ENCODE peak calls at places on chromosome 17, in five cellular contexts. One of them, this sample, is unnamed.

GRCh38 chr17:35210741-35211140 is 16.5 kb upstream of the SLC35G3 start:
- DNase-seq in HCT116: no peak
- DNase-seq in IMR-90: no peak
- DNase-seq in esophagus muscularis mucosa: no peak
- DNase-seq in spleen: no peak
- DNase-seq in this sample: no peak

GRCh38 chr17:17934796-17935195 is 37.4 kb downstream of the TOM1L2 start:
- DNase-seq in HCT116: no peak
- DNase-seq in spleen: no peak
- DNase-seq in esophagus muscularis mucosa: no peak
- DNase-seq in IMR-90: no peak
- DNase-seq in this sample: no peak

GRCh38 chr17:20083460-20083859 is 74.3 kb downstream of the SPECC1 start:
- DNase-seq in IMR-90: peak; percentile 49
- DNase-seq in esophagus muscularis mucosa: no peak
- DNase-seq in spleen: no peak
- DNase-seq in HCT116: no peak
- DNase-seq in this sample: no peak

GRCh38 chr17:305090-305976 is 47.3 kb downstream of the RPH3AL start:
- DNase-seq in HCT116: no peak
- DNase-seq in spleen: peak; percentile 62
- DNase-seq in IMR-90: no peak
- DNase-seq in esophagus muscularis mucosa: no peak
- DNase-seq in this sample: no peak

GRCh38 chr17:19644493-19645210 is 3.9 kb upstream of the ALDH3A2 start:
- DNase-seq in HCT116: no peak
- DNase-seq in IMR-90: no peak
- DNase-seq in esophagus muscularis mucosa: no peak
- DNase-seq in spleen: no peak
- DNase-seq in this sample: no peak

GRCh38 chr17:78925234-78925633 is at the start of gene TIMP2:
- DNase-seq in esophagus muscularis mucosa: peak; percentile 96
- DNase-seq in IMR-90: peak; percentile 83
- DNase-seq in spleen: peak; percentile 96
- DNase-seq in HCT116: no peak
- DNase-seq in this sample: no peak

GRCh38 chr17:27567563-27567859 is 63.5 kb upstream of the LGALS9 start:
- DNase-seq in IMR-90: no peak
- DNase-seq in HCT116: no peak
- DNase-seq in spleen: peak; percentile 36
- DNase-seq in esophagus muscularis mucosa: no peak
- DNase-seq in this sample: no peak

GRCh38 chr17:74605361-74605760 is 13.3 kb upstream of the CD300LD start:
- DNase-seq in esophagus muscularis mucosa: no peak
- DNase-seq in IMR-90: peak; percentile 41
- DNase-seq in spleen: no peak
- DNase-seq in HCT116: no peak
- DNase-seq in this sample: no peak

GRCh38 chr17:45675892-45676291 is 108.2 kb upstream of the CRHR1 start:
- DNase-seq in esophagus muscularis mucosa: no peak
- DNase-seq in IMR-90: no peak
- DNase-seq in spleen: no peak
- DNase-seq in HCT116: no peak
- DNase-seq in this sample: no peak

GRCh38 chr17:1999557-2000251 is 25.4 kb downstream of the RTN4RL1 start:
- DNase-seq in IMR-90: peak; percentile 19
- DNase-seq in esophagus muscularis mucosa: no peak
- DNase-seq in HCT116: no peak
- DNase-seq in spleen: no peak
- DNase-seq in this sample: no peak

GRCh38 chr17:56309897-56310296 is 156.6 kb downstream of the ANKFN1 start:
- DNase-seq in esophagus muscularis mucosa: no peak
- DNase-seq in IMR-90: peak; percentile 78
- DNase-seq in HCT116: no peak
- DNase-seq in spleen: no peak
- DNase-seq in this sample: no peak

GRCh38 chr17:72338847-72339790 is 218.3 kb downstream of the SOX9 start:
- DNase-seq in esophagus muscularis mucosa: no peak
- DNase-seq in IMR-90: peak; percentile 97
- DNase-seq in spleen: no peak
- DNase-seq in HCT116: peak; percentile 91
- DNase-seq in this sample: no peak

GRCh38 chr17:47323382-47324223 is at the start of gene EFCAB13:
- DNase-seq in spleen: peak; percentile 96
- DNase-seq in esophagus muscularis mucosa: peak; percentile 94
- DNase-seq in IMR-90: peak; percentile 71
- DNase-seq in HCT116: no peak
- DNase-seq in this sample: peak; percentile 28

GRCh38 chr17:29948460-29949185 is 7.2 kb downstream of the EFCAB5 start:
- DNase-seq in spleen: no peak
- DNase-seq in HCT116: no peak
- DNase-seq in IMR-90: no peak
- DNase-seq in esophagus muscularis mucosa: no peak
- DNase-seq in this sample: no peak

GRCh38 chr17:61522088-61522487 is 68.9 kb downstream of the NACA2 start:
- DNase-seq in IMR-90: no peak
- DNase-seq in HCT116: no peak
- DNase-seq in esophagus muscularis mucosa: no peak
- DNase-seq in spleen: no peak
- DNase-seq in this sample: no peak

GRCh38 chr17:47735536-47736011 is 2.5 kb downstream of the TBX21 start:
- DNase-seq in esophagus muscularis mucosa: no peak
- DNase-seq in HCT116: no peak
- DNase-seq in IMR-90: no peak
- DNase-seq in spleen: peak; percentile 76
- DNase-seq in this sample: no peak

DNA sequence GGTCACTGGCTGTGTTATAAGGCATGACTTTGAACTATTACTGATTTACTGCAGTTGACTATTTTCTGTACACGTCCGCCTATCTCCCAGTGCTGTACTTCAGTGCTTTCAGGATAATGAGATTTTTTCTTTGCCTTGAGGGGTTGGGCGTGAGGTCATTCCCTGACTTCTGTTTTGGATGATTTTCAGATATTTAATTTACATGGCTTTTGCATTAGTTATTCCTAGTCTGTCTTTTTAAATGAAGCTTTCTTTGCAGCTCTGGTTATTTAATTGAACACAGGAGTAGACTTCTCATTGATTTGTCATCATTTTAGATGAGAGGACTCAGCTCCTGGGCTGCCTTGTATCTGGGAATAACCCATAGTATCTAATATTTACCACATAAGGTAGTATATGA is 23.7 kb downstream of the WIPF2 start:
- DNase-seq in esophagus muscularis mucosa: no peak
- DNase-seq in HCT116: no peak
- DNase-seq in IMR-90: no peak
- DNase-seq in spleen: no peak
- DNase-seq in this sample: no peak
- H3K4me3 ChIP-seq in esophagus muscularis mucosa: no peak overlapping the region
- H3K4me3 ChIP-seq in HCT116: no peak overlapping the region
- H3K4me3 ChIP-seq in IMR-90: no peak overlapping the region
- H3K4me3 ChIP-seq in spleen: no peak overlapping the region
- H3K4me3 ChIP-seq in this sample: no peak overlapping the region

GRCh38 chr17:76394166-76394565 is 9.8 kb downstream of the SPHK1 start:
- DNase-seq in spleen: no peak
- DNase-seq in HCT116: no peak
- DNase-seq in esophagus muscularis mucosa: no peak
- DNase-seq in IMR-90: no peak
- DNase-seq in this sample: no peak
- H3K36me3 ChIP-seq in spleen: peaks cover 62% of the 10 kb centered on the region
- H3K36me3 ChIP-seq in HCT116: peaks cover 45% of the 10 kb centered on the region
- H3K36me3 ChIP-seq in esophagus muscularis mucosa: peaks cover 81% of the 10 kb centered on the region
- H3K36me3 ChIP-seq in IMR-90: peaks cover 55% of the 10 kb centered on the region
- H3K36me3 ChIP-seq in this sample: peaks cover 26% of the 10 kb centered on the region

GRCh38 chr17:82923366-82924113 is 83.7 kb upstream of the ZNF750 start:
- DNase-seq in esophagus muscularis mucosa: no peak
- DNase-seq in spleen: peak; percentile 51
- DNase-seq in HCT116: no peak
- DNase-seq in IMR-90: no peak
- DNase-seq in this sample: no peak

GRCh38 chr17:82926081-82926480 is 86.3 kb upstream of the ZNF750 start:
- DNase-seq in HCT116: no peak
- DNase-seq in spleen: peak; percentile 11
- DNase-seq in esophagus muscularis mucosa: no peak
- DNase-seq in IMR-90: no peak
- DNase-seq in this sample: no peak

GRCh38 chr17:82924214-82924613 is 84.4 kb upstream of the ZNF750 start:
- DNase-seq in IMR-90: no peak
- DNase-seq in spleen: peak; percentile 10
- DNase-seq in HCT116: no peak
- DNase-seq in esophagus muscularis mucosa: no peak
- DNase-seq in this sample: no peak

GRCh38 chr17:82925336-82925735 is 85.5 kb upstream of the ZNF750 start:
- DNase-seq in HCT116: no peak
- DNase-seq in spleen: no peak
- DNase-seq in esophagus muscularis mucosa: no peak
- DNase-seq in IMR-90: no peak
- DNase-seq in this sample: no peak

DNA sequence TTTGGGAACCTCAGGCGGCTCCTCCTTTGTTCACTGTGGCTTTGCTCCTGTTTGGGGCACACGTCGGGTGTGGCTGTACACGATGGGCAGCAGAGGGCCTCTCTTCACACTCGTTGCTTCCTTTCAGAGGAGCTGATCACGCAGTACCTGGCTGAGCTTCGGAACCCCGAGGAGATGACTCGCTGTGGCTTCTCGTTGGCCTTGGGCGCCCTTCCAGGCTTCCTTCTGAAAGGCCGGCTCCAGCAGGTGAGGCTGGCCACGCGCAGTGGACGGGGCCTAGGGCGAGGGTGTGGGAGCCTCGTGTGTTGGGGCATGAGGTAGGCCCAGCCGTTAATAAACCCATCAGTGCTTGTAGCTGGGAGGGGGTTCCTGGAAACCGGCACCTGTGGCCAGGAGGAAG is 85.0 kb upstream of the ZNF750 start:
- DNase-seq in HCT116: peak; percentile 10
- DNase-seq in esophagus muscularis mucosa: no peak
- DNase-seq in spleen: peak; percentile 46
- DNase-seq in IMR-90: no peak
- DNase-seq in this sample: no peak
- TF ChIP-seq POLR2A in HCT116: no peak
- TF ChIP-seq POLR2A in esophagus muscularis mucosa: no peak
- TF ChIP-seq POLR2A in spleen: no peak
- TF ChIP-seq POLR2A in IMR-90: no peak
- TF ChIP-seq POLR2A in this sample: no peak

GRCh38 chr17:65228287-65228686 is 91.1 kb downstream of the RGS9 start:
- DNase-seq in IMR-90: no peak
- DNase-seq in HCT116: no peak
- DNase-seq in esophagus muscularis mucosa: no peak
- DNase-seq in spleen: no peak
- DNase-seq in this sample: no peak
- H3K4me3 ChIP-seq in IMR-90: no peak overlapping the region
- H3K4me3 ChIP-seq in HCT116: no peak overlapping the region
- H3K4me3 ChIP-seq in esophagus muscularis mucosa: no peak overlapping the region
- H3K4me3 ChIP-seq in spleen: no peak overlapping the region
- H3K4me3 ChIP-seq in this sample: no peak overlapping the region

GRCh38 chr17:7589204-7589868 is 558 bp downstream of the SOX15 start:
- DNase-seq in spleen: peak; percentile 93
- DNase-seq in HCT116: no peak
- DNase-seq in esophagus muscularis mucosa: peak; percentile 96
- DNase-seq in IMR-90: peak; percentile 83
- DNase-seq in this sample: no peak
- H3K36me3 ChIP-seq in spleen: peaks cover 37% of the 10 kb centered on the region
- H3K36me3 ChIP-seq in HCT116: peaks cover 41% of the 10 kb centered on the region
- H3K36me3 ChIP-seq in esophagus muscularis mucosa: peaks cover 54% of the 10 kb centered on the region
- H3K36me3 ChIP-seq in IMR-90: peaks cover 44% of the 10 kb centered on the region
- H3K36me3 ChIP-seq in this sample: peaks cover 29% of the 10 kb centered on the region

GRCh38 chr17:44467108-44467507 is 36.1 kb downstream of the GPATCH8 start:
- DNase-seq in HCT116: no peak
- DNase-seq in spleen: no peak
- DNase-seq in IMR-90: no peak
- DNase-seq in esophagus muscularis mucosa: no peak
- DNase-seq in this sample: no peak
- TF ChIP-seq POLR2A in HCT116: no peak
- TF ChIP-seq POLR2A in spleen: no peak
- TF ChIP-seq POLR2A in IMR-90: no peak
- TF ChIP-seq POLR2A in esophagus muscularis mucosa: no peak
- TF ChIP-seq POLR2A in this sample: no peak